ENCODE peak calls at places on chromosomes 13 and 19, in seven cellular contexts. X is lower lobe of right lung; F is activated T-helper 1 cell treated with anti-CD3 and anti-CD28 coated beads, Interleukin-2, amount 50 U/mL, for 16 hours; E is activated CD4-positive, CD25-positive, alpha-beta regulatory T cell; V is SW 1271; Z is fibroblast of the aortic adventitia; M is ACHN. K is an unnamed sample.
A peak's percentile ranks its signal among the peaks of the same experiment; 100 is the strongest.

GRCh38 chr19:37979547-37980082 is 72.6 kb downstream of the SIPA1L3 start:
- DNase-seq in M (peak; percentile 40), V (no peak), X (peak; percentile 66), E (no peak), F (no peak), Z (no peak), K (no peak)

GRCh38 chr13:41995946-41996345 is 35.0 kb upstream of the VWA8 start:
- DNase-seq in E (no peak), V (no peak), X (peak; percentile 58), M (no peak), Z (peak; percentile 58), F (no peak), K (no peak)

GRCh38 chr19:14363203-14364097 is 17.8 kb upstream of the ADGRE5 start:
- DNase-seq in F (no peak), Z (peak; percentile 74), E (peak; percentile 32), M (no peak), V (no peak), X (peak; percentile 84), K (peak; percentile 86)

GRCh38 chr13:36999054-36999927 is at the start of gene ALG5:
- DNase-seq in Z (peak; percentile 83), X (peak; percentile 94), F (peak; percentile 93), E (peak; percentile 83), M (peak; percentile 87), V (peak; percentile 55), K (peak; percentile 91)

GRCh38 chr13:112683581-112683980 is 6.3 kb upstream of the ATP11A start:
- DNase-seq in E (no peak), F (no peak), Z (no peak), V (no peak), X (no peak), M (no peak), K (no peak)

GRCh38 chr19:53907193-53907581 is 1.9 kb upstream of the CACNG7 start:
- DNase-seq in E (peak; percentile 6), X (no peak), V (no peak), F (no peak), Z (no peak), M (no peak), K (no peak)

GRCh38 chr19:6343462-6343861 is 10.1 kb upstream of the ACER1 start:
- DNase-seq in E (no peak), V (no peak), F (no peak), X (no peak), M (no peak), Z (no peak), K (no peak)

GRCh38 chr13:63393112-63393511 is 1977.5 kb upstream of the PCDH20 start:
- DNase-seq in Z (no peak), E (no peak), M (no peak), F (no peak), V (no peak), X (no peak), K (no peak)

K was measured in left ventricle myocardium inferior.